ENCODE peak calls at places on chromosomes 11 and 22, in eight cellular contexts. T, W, M, V, P, R, E and D are unnamed samples.
A peak's percentile ranks its signal among the peaks of the same experiment; 100 is the strongest.

GRCh38 chr22:45195616-45196015 is 31.9 kb downstream of the NUP50 start:
- DNase-seq in T (no peak), E (no peak), M (no peak), V (no peak), W (no peak), P (no peak), R (no peak), D (no peak)

GRCh38 chr11:65042899-65043298 is 1.9 kb downstream of the SAC3D1 start:
- DNase-seq in T (no peak), P (no peak), V (no peak), R (no peak), M (peak; percentile 38), W (no peak), E (no peak), D (no peak)

GRCh38 chr22:30253205-30253852 is 6.8 kb upstream of the LIF start:
- DNase-seq in P (no peak), W (peak; percentile 37), T (no peak), R (no peak), V (peak; percentile 82), M (peak; percentile 83), E (peak; percentile 78), D (peak; percentile 84)

GRCh38 chr22:46696225-46696518 is 41.9 kb downstream of the CERK start:
- DNase-seq in P (no peak), W (no peak), V (no peak), E (no peak), R (no peak), M (no peak), T (no peak), D (no peak)

GRCh38 chr22:36613958-36614357 is 85.0 kb upstream of the EIF3D start:
- DNase-seq in M (no peak), R (no peak), P (no peak), W (no peak), T (no peak), V (no peak), E (no peak), D (no peak)

GRCh38 chr11:113305440-113306336 is 8.7 kb upstream of the TTC12 start:
- DNase-seq in P (peak; percentile 61), M (peak; percentile 90), R (peak; percentile 93), E (peak; percentile 73), T (peak; percentile 81), W (peak; percentile 81), V (peak; percentile 81), D (peak; percentile 74)

GRCh38 chr22:29351891-29352290 is 36.4 kb upstream of the RASL10A start:
- DNase-seq in M (no peak), V (no peak), R (no peak), W (no peak), P (no peak), E (no peak), T (no peak), D (no peak)

GRCh38 chr11:69861901-69862300 is 42.7 kb upstream of the FGF3 start:
- DNase-seq in P (no peak), T (no peak), V (no peak), R (no peak), M (no peak), W (no peak), E (no peak), D (no peak)

GRCh38 chr22:23013612-23014011 is 56.7 kb upstream of the GNAZ start:
- DNase-seq in P (no peak), T (no peak), M (no peak), R (no peak), E (no peak), V (no peak), W (no peak), D (no peak)

GRCh38 chr22:30894371-30894740 is 74.2 kb downstream of the MORC2 start:
- DNase-seq in M (no peak), T (no peak), R (peak; percentile 51), P (no peak), E (no peak), W (no peak), V (no peak), D (no peak)

GRCh38 chr11:66491315-66491935 is 11.2 kb downstream of the DPP3 start:
- DNase-seq in R (peak; percentile 84), P (no peak), V (no peak), M (no peak), T (no peak), W (peak; percentile 31), E (no peak), D (no peak)

GRCh38 chr22:37063436-37064420 is 12.2 kb downstream of the KCTD17 start:
- DNase-seq in T (peak; percentile 62), P (no peak), E (no peak), R (no peak), W (no peak), M (peak; percentile 15), V (no peak), D (no peak)

GRCh38 chr22:42229455-42230149 is 40.9 kb downstream of the TCF20 start:
- DNase-seq in R (no peak), V (no peak), W (peak; percentile 60), M (no peak), P (peak; percentile 2), T (no peak), E (no peak), D (no peak)

GRCh38 chr11:111107501-111107900 is 138.0 kb upstream of the POU2AF2 start:
- DNase-seq in P (no peak), M (no peak), V (no peak), E (no peak), T (peak; percentile 72), R (no peak), W (no peak), D (no peak)
- H3K27me3 ChIP-seq in P (peaks cover 4% of the 10 kb centered on the region), M (peaks cover 46% of the 10 kb centered on the region), V (peaks cover 5% of the 10 kb centered on the region), E (peaks cover 3% of the 10 kb centered on the region), T (peaks cover 6% of the 10 kb centered on the region), R (no peaks in the 10 kb centered on the region), W (no peaks in the 10 kb centered on the region), D (no peaks in the 10 kb centered on the region)

GRCh38 chr11:62004473-62004872 is 37.0 kb upstream of the FTH1 start:
- DNase-seq in T (no peak), P (peak; percentile 32), R (no peak), W (peak; percentile 47), M (peak; percentile 38), E (peak; percentile 21), V (no peak), D (no peak)
- H3K27ac ChIP-seq in T (no peak overlapping the region), P (no peak overlapping the region), R (no peak overlapping the region), W (no peak overlapping the region), M (no peak overlapping the region), E (no peak overlapping the region), V (peak overlapping the region; percentile 66), D (peak overlapping the region; percentile 49)

GRCh38 chr11:3121416-3121815 is 43.7 kb downstream of the OSBPL5 start:
- DNase-seq in T (no peak), E (no peak), P (no peak), R (peak; percentile 34), W (no peak), M (no peak), V (no peak), D (no peak)

GRCh38 chr11:3119141-3119821 is 45.8 kb downstream of the OSBPL5 start:
- DNase-seq in E (no peak), T (no peak), V (peak; percentile 40), P (no peak), R (no peak), M (no peak), W (no peak), D (no peak)

GRCh38 chr11:3122775-3123201 is 42.3 kb downstream of the OSBPL5 start:
- DNase-seq in V (peak; percentile 62), T (no peak), R (no peak), W (no peak), P (no peak), M (no peak), E (peak; percentile 17), D (peak; percentile 41)

GRCh38 chr11:3121931-3122774 is 43.0 kb downstream of the OSBPL5 start:
- DNase-seq in M (no peak), P (no peak), R (peak; percentile 37), W (no peak), V (peak; percentile 55), T (no peak), E (peak; percentile 15), D (peak; percentile 79)

GRCh38 chr11:3120071-3120792 is 44.9 kb downstream of the OSBPL5 start:
- DNase-seq in P (no peak), W (no peak), R (peak; percentile 33), E (peak; percentile 12), T (no peak), V (peak; percentile 51), M (no peak), D (peak; percentile 52)
- H3K27me3 ChIP-seq in P (no peaks in the 10 kb centered on the region), W (no peaks in the 10 kb centered on the region), R (no peaks in the 10 kb centered on the region), E (no peaks in the 10 kb centered on the region), T (no peaks in the 10 kb centered on the region), V (no peaks in the 10 kb centered on the region), M (no peaks in the 10 kb centered on the region), D (no peaks in the 10 kb centered on the region)

DNA sequence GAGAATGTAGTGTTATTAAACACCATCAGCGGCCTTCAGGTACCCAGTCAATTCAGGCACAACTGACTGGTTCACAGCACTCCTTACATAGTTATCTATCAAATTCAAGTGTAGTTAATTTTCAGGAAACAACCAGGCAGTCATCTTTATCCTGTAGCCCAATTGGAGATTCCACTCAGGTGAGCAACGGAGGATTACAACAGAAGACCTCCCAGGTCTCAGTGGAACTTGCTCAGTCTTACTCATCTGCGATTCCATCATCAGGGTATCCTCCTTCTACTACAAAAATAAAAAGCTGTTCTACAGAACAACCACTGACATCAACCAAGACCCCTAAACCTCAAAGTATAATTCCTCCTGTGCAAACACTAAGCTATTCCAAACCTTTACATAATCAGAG is 39.6 kb downstream of the QSER1 start:
- DNase-seq in T (no peak), M (no peak), V (no peak), W (no peak), E (no peak), P (no peak), R (no peak), D (no peak)
- H3K27ac ChIP-seq in T (no peak overlapping the region), M (no peak overlapping the region), V (no peak overlapping the region), W (no peak overlapping the region), E (no peak overlapping the region), P (no peak overlapping the region), R (no peak overlapping the region), D (no peak overlapping the region)

GRCh38 chr11:2156416-2157182 is 4.4 kb downstream of the INS start:
- DNase-seq in V (peak; percentile 87), R (peak; percentile 96), T (peak; percentile 77), W (peak; percentile 80), M (peak; percentile 83), E (peak; percentile 75), P (peak; percentile 40), D (peak; percentile 87)
- H3K27me3 ChIP-seq in V (peaks cover 5% of the 10 kb centered on the region), R (no peaks in the 10 kb centered on the region), T (no peaks in the 10 kb centered on the region), W (no peaks in the 10 kb centered on the region), M (no peaks in the 10 kb centered on the region), E (peaks cover 20% of the 10 kb centered on the region), P (no peaks in the 10 kb centered on the region), D (no peaks in the 10 kb centered on the region)